ENCODE peak calls at places on chromosomes 16 and 17, in seven cellular contexts. One of them, this sample, is unnamed.

GRCh38 chr17:81090361-81091133 is 55.6 kb downstream of the BAIAP2 start:
- DNase-seq in coronary artery: no peak
- DNase-seq in psoas muscle: peak; percentile 61
- DNase-seq in fibroblast of mammary gland: peak; percentile 12
- DNase-seq in CD4-positive, alpha-beta memory T cell: peak; percentile 23
- DNase-seq in choroid plexus epithelial cell: no peak
- DNase-seq in GM06990: no peak
- DNase-seq in this sample: peak; percentile 60

GRCh38 chr16:680967-681745 is 946 bp downstream of the STUB1 start:
- DNase-seq in coronary artery: no peak
- DNase-seq in psoas muscle: peak; percentile 68
- DNase-seq in fibroblast of mammary gland: peak; percentile 77
- DNase-seq in CD4-positive, alpha-beta memory T cell: no peak
- DNase-seq in choroid plexus epithelial cell: peak; percentile 40
- DNase-seq in GM06990: no peak
- DNase-seq in this sample: no peak

GRCh38 chr16:4208529-4208835 is 33.4 kb downstream of the SRL start:
- DNase-seq in coronary artery: no peak
- DNase-seq in psoas muscle: no peak
- DNase-seq in fibroblast of mammary gland: no peak
- DNase-seq in CD4-positive, alpha-beta memory T cell: no peak
- DNase-seq in choroid plexus epithelial cell: no peak
- DNase-seq in GM06990: no peak
- DNase-seq in this sample: no peak

GRCh38 chr17:78839173-78839761 is 1.3 kb downstream of the USP36 start:
- DNase-seq in coronary artery: no peak
- DNase-seq in psoas muscle: no peak
- DNase-seq in fibroblast of mammary gland: peak; percentile 68
- DNase-seq in CD4-positive, alpha-beta memory T cell: peak; percentile 46
- DNase-seq in choroid plexus epithelial cell: peak; percentile 35
- DNase-seq in GM06990: no peak
- DNase-seq in this sample: no peak

GRCh38 chr17:17220529-17220928 is 14.4 kb upstream of the PLD6 start:
- DNase-seq in coronary artery: no peak
- DNase-seq in psoas muscle: no peak
- DNase-seq in fibroblast of mammary gland: no peak
- DNase-seq in CD4-positive, alpha-beta memory T cell: no peak
- DNase-seq in choroid plexus epithelial cell: no peak
- DNase-seq in GM06990: no peak
- DNase-seq in this sample: no peak

GRCh38 chr17:1229891-1230571 is 40.2 kb upstream of the BHLHA9 start:
- DNase-seq in coronary artery: no peak
- DNase-seq in psoas muscle: no peak
- DNase-seq in fibroblast of mammary gland: no peak
- DNase-seq in CD4-positive, alpha-beta memory T cell: no peak
- DNase-seq in choroid plexus epithelial cell: no peak
- DNase-seq in GM06990: no peak
- DNase-seq in this sample: no peak

GRCh38 chr17:79850571-79851460 is 11.6 kb upstream of the CBX4 start:
- DNase-seq in coronary artery: peak; percentile 41
- DNase-seq in psoas muscle: no peak
- DNase-seq in fibroblast of mammary gland: peak; percentile 61
- DNase-seq in CD4-positive, alpha-beta memory T cell: no peak
- DNase-seq in choroid plexus epithelial cell: peak; percentile 54
- DNase-seq in GM06990: no peak
- DNase-seq in this sample: no peak

GRCh38 chr16:2743007-2743810 is 9.2 kb upstream of the SRRM2 start:
- DNase-seq in coronary artery: no peak
- DNase-seq in psoas muscle: no peak
- DNase-seq in fibroblast of mammary gland: no peak
- DNase-seq in CD4-positive, alpha-beta memory T cell: no peak
- DNase-seq in choroid plexus epithelial cell: no peak
- DNase-seq in GM06990: no peak
- DNase-seq in this sample: no peak

GRCh38 chr17:69672924-69673323 is 258.4 kb downstream of the MAP2K6 start:
- DNase-seq in coronary artery: no peak
- DNase-seq in psoas muscle: no peak
- DNase-seq in fibroblast of mammary gland: peak; percentile 48
- DNase-seq in CD4-positive, alpha-beta memory T cell: no peak
- DNase-seq in choroid plexus epithelial cell: peak; percentile 70
- DNase-seq in GM06990: no peak
- DNase-seq in this sample: no peak

GRCh38 chr16:4404247-4404966 is 12.0 kb downstream of the CORO7 start:
- DNase-seq in coronary artery: no peak
- DNase-seq in psoas muscle: no peak
- DNase-seq in fibroblast of mammary gland: peak; percentile 48
- DNase-seq in CD4-positive, alpha-beta memory T cell: peak; percentile 48
- DNase-seq in choroid plexus epithelial cell: peak; percentile 70
- DNase-seq in GM06990: no peak
- DNase-seq in this sample: no peak

GRCh38 chr17:1561420-1562177 is 993 bp downstream of the PITPNA start:
- DNase-seq in coronary artery: no peak
- DNase-seq in psoas muscle: peak; percentile 37
- DNase-seq in fibroblast of mammary gland: no peak
- DNase-seq in CD4-positive, alpha-beta memory T cell: peak; percentile 44
- DNase-seq in choroid plexus epithelial cell: peak; percentile 28
- DNase-seq in GM06990: peak; percentile 49
- DNase-seq in this sample: no peak

GRCh38 chr16:54432481-54433229 is 146.1 kb upstream of the IRX3 start:
- DNase-seq in coronary artery: no peak
- DNase-seq in psoas muscle: no peak
- DNase-seq in fibroblast of mammary gland: no peak
- DNase-seq in CD4-positive, alpha-beta memory T cell: no peak
- DNase-seq in choroid plexus epithelial cell: no peak
- DNase-seq in GM06990: no peak
- DNase-seq in this sample: no peak

GRCh38 chr16:54430491-54431030 is 144.0 kb upstream of the IRX3 start:
- DNase-seq in coronary artery: no peak
- DNase-seq in psoas muscle: no peak
- DNase-seq in fibroblast of mammary gland: peak; percentile 88
- DNase-seq in CD4-positive, alpha-beta memory T cell: no peak
- DNase-seq in choroid plexus epithelial cell: peak; percentile 58
- DNase-seq in GM06990: no peak
- DNase-seq in this sample: no peak

GRCh38 chr16:54429029-54429428 is 142.4 kb upstream of the IRX3 start:
- DNase-seq in coronary artery: no peak
- DNase-seq in psoas muscle: no peak
- DNase-seq in fibroblast of mammary gland: no peak
- DNase-seq in CD4-positive, alpha-beta memory T cell: no peak
- DNase-seq in choroid plexus epithelial cell: no peak
- DNase-seq in GM06990: no peak
- DNase-seq in this sample: no peak

GRCh38 chr16:54431997-54432367 is 145.4 kb upstream of the IRX3 start:
- DNase-seq in coronary artery: no peak
- DNase-seq in psoas muscle: no peak
- DNase-seq in fibroblast of mammary gland: no peak
- DNase-seq in CD4-positive, alpha-beta memory T cell: no peak
- DNase-seq in choroid plexus epithelial cell: no peak
- DNase-seq in GM06990: no peak
- DNase-seq in this sample: no peak

DNA sequence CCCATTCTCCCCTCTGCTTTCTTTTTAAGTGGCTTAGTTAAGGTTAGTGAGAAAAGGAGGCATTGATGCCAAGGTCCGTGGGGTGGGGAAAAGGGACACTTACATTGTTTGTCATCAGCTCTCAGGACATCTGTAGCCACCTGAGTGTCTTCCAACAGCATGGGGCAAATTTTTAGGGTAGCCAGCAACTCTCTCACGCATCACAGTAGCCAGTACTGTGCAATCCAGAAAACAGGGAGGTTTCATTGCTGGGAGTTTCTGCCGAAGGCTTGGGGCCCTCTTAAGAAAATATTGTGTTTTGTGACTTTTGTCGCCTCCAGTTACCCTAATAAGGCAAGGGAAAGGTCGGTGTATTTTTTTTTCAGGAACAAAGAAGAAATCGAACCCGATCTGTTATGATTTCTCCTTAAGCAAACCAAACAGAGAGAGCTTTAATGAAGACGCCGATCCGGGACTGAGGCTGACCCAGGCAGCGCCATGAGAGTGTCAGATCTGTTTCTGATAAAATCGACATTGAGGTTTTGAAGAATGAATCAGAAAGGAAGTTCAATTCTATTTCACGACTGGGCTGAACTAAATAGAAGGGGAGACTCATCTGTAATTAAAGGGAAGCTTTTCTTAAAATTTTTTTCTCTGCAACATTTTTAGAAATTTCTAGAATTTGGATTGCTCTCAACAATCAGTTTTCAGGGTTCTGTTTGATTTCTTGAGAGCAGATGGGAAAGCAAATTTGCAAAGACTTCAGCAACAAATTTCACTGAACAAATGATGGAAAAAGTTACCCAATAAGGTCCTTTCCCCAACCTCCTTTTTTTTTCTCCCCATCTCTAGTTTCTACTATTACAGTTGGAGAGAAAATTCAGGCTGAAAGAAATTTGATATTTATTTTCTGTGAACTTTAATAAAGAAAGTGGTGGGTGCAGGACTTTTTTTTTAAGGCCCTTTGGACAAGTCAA is 144.7 kb upstream of the IRX3 start:
- DNase-seq in coronary artery: no peak
- DNase-seq in psoas muscle: no peak
- DNase-seq in fibroblast of mammary gland: peak; percentile 64
- DNase-seq in CD4-positive, alpha-beta memory T cell: no peak
- DNase-seq in choroid plexus epithelial cell: peak; percentile 28
- DNase-seq in GM06990: no peak
- DNase-seq in this sample: no peak
- H3K4me3 ChIP-seq in coronary artery: no peak overlapping the region
- H3K4me3 ChIP-seq in psoas muscle: no peak overlapping the region
- H3K4me3 ChIP-seq in fibroblast of mammary gland: no peak overlapping the region
- H3K4me3 ChIP-seq in CD4-positive, alpha-beta memory T cell: no peak overlapping the region
- H3K4me3 ChIP-seq in choroid plexus epithelial cell: no peak overlapping the region
- H3K4me3 ChIP-seq in GM06990: no peak overlapping the region
- H3K4me3 ChIP-seq in this sample: no peak overlapping the region

GRCh38 chr17:65037157-65037556 is 19.4 kb downstream of the GNA13 start:
- DNase-seq in coronary artery: no peak
- DNase-seq in psoas muscle: no peak
- DNase-seq in fibroblast of mammary gland: no peak
- DNase-seq in CD4-positive, alpha-beta memory T cell: no peak
- DNase-seq in choroid plexus epithelial cell: no peak
- DNase-seq in GM06990: no peak
- DNase-seq in this sample: no peak

GRCh38 chr17:65041518-65041917 is 15.0 kb downstream of the GNA13 start:
- DNase-seq in coronary artery: no peak
- DNase-seq in psoas muscle: no peak
- DNase-seq in fibroblast of mammary gland: no peak
- DNase-seq in CD4-positive, alpha-beta memory T cell: peak; percentile 23
- DNase-seq in choroid plexus epithelial cell: no peak
- DNase-seq in GM06990: no peak
- DNase-seq in this sample: no peak

GRCh38 chr17:65042911-65043310 is 13.6 kb downstream of the GNA13 start:
- DNase-seq in coronary artery: no peak
- DNase-seq in psoas muscle: no peak
- DNase-seq in fibroblast of mammary gland: no peak
- DNase-seq in CD4-positive, alpha-beta memory T cell: no peak
- DNase-seq in choroid plexus epithelial cell: no peak
- DNase-seq in GM06990: no peak
- DNase-seq in this sample: no peak

GRCh38 chr17:65035704-65036103 is 20.8 kb downstream of the GNA13 start:
- DNase-seq in coronary artery: no peak
- DNase-seq in psoas muscle: no peak
- DNase-seq in fibroblast of mammary gland: no peak
- DNase-seq in CD4-positive, alpha-beta memory T cell: no peak
- DNase-seq in choroid plexus epithelial cell: no peak
- DNase-seq in GM06990: no peak
- DNase-seq in this sample: no peak

DNA sequence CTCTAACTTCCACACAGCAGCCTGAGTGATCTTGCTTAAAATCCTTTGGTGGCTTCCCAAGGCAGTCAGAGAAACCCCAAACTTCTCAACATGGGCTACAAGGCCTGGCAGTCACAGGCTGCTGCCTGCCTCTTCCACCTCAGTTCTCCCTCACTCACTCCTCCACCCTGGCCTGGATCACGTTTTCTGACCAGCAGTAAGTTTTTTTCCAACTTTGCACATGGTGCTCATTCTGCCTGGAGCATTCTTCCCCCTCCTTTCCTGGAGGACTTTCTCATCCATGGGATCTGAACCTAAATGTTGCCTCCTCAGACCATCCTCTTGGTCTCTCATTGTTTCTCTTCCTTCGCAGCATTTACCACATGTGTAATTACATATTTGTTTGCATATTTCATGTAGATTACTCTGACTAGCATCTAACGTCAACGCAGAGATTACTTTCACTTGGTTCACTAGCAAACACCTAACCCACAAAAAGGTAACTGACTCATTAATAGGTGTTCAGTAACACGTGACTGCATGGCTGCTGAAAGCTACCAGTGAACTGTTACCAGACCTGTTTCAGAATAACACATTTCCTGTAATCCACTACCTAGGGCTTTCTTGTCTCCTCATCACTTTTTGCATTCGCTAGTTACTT is 17.1 kb downstream of the GNA13 start:
- DNase-seq in coronary artery: no peak
- DNase-seq in psoas muscle: no peak
- DNase-seq in fibroblast of mammary gland: no peak
- DNase-seq in CD4-positive, alpha-beta memory T cell: peak; percentile 78
- DNase-seq in choroid plexus epithelial cell: no peak
- DNase-seq in GM06990: peak; percentile 72
- DNase-seq in this sample: no peak
- H3K4me3 ChIP-seq in coronary artery: peak overlapping the region; percentile 20
- H3K4me3 ChIP-seq in psoas muscle: no peak overlapping the region
- H3K4me3 ChIP-seq in fibroblast of mammary gland: no peak overlapping the region
- H3K4me3 ChIP-seq in CD4-positive, alpha-beta memory T cell: peak overlapping the region; percentile 57
- H3K4me3 ChIP-seq in choroid plexus epithelial cell: no peak overlapping the region
- H3K4me3 ChIP-seq in GM06990: peak overlapping the region; percentile 22
- H3K4me3 ChIP-seq in this sample: no peak overlapping the region

DNA sequence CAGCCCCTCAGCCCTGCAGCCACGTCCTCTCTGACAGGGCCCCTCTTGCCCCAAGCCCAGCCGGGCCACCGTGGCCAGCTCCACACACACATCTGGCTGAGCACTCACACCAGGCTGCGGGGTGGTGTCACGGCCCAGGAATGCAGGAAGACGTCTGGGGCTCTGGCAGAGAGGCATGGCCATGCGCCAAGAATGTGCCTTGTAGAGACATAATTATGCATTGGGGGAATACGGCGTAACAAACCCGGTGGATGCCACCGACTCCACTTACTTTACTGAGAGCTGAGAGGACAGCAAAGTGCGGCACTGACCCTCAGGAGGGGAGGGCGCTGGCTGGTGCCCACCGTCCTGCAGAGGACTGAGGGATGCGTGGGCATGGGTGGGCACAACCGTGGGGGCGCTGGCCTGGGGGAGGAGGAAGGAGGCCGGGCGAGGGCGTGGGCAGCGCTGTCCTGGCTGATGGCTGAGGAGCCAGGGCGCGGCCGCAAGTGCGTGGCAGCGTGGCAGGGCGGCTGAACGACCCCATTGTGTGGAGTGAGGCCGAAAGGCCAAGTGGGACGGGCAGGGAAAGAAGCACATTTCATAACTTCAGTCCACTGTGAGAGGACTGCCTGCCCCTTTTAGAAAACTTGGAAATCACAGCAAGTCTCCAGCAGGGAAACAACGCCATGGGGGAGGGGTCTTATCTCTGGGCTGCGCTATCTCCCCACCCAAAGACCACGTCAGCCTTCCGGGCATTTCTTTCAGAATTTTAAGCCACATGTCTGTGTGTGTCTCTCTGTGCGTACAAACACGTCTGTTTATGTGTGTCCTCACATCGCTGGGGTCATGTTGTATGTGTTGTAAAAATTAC is 30.6 kb downstream of the METRNL start:
- DNase-seq in coronary artery: peak; percentile 98
- DNase-seq in psoas muscle: peak; percentile 90
- DNase-seq in fibroblast of mammary gland: peak; percentile 95
- DNase-seq in CD4-positive, alpha-beta memory T cell: no peak
- DNase-seq in choroid plexus epithelial cell: peak; percentile 90
- DNase-seq in GM06990: no peak
- DNase-seq in this sample: no peak
- H3K4me3 ChIP-seq in coronary artery: peak overlapping the region; percentile 80
- H3K4me3 ChIP-seq in psoas muscle: peak overlapping the region; percentile 29
- H3K4me3 ChIP-seq in fibroblast of mammary gland: peak overlapping the region; percentile 20
- H3K4me3 ChIP-seq in CD4-positive, alpha-beta memory T cell: no peak overlapping the region
- H3K4me3 ChIP-seq in choroid plexus epithelial cell: peak overlapping the region; percentile 31
- H3K4me3 ChIP-seq in GM06990: no peak overlapping the region
- H3K4me3 ChIP-seq in this sample: no peak overlapping the region

GRCh38 chr17:61457226-61457983 is 5.2 kb downstream of the TBX4 start:
- DNase-seq in coronary artery: peak; percentile 58
- DNase-seq in psoas muscle: no peak
- DNase-seq in fibroblast of mammary gland: no peak
- DNase-seq in CD4-positive, alpha-beta memory T cell: no peak
- DNase-seq in choroid plexus epithelial cell: no peak
- DNase-seq in GM06990: no peak
- DNase-seq in this sample: no peak
- H3K4me3 ChIP-seq in coronary artery: peak overlapping the region; percentile 61
- H3K4me3 ChIP-seq in psoas muscle: peak overlapping the region; percentile 18
- H3K4me3 ChIP-seq in fibroblast of mammary gland: peak overlapping the region; percentile 7
- H3K4me3 ChIP-seq in CD4-positive, alpha-beta memory T cell: no peak overlapping the region
- H3K4me3 ChIP-seq in choroid plexus epithelial cell: no peak overlapping the region
- H3K4me3 ChIP-seq in GM06990: no peak overlapping the region
- H3K4me3 ChIP-seq in this sample: no peak overlapping the region